ENCODE peak calls at places on chromosomes 6 and 20, in six cellular contexts. H is GM12891, S is HepG2, D is GM12878, A is H1, M is K562. C is an unnamed sample.

GRCh38 chr6:152117156-152118129 is 310.0 kb downstream of the ESR1 start:
- DNase-seq in A (no peak), S (no peak), M (no peak), H (no peak), D (no peak), C (no peak)

GRCh38 chr20:45518282-45518681 is 2.9 kb upstream of the SPINT3 start:
- DNase-seq in D (no peak), M (no peak), A (no peak), S (no peak), H (no peak), C (no peak)

GRCh38 chr6:100721256-100721655 is 159.9 kb downstream of the ASCC3 start:
- DNase-seq in M (no peak), D (no peak), S (no peak), A (no peak), H (no peak), C (no peak)

GRCh38 chr6:132128424-132128823 is 177.3 kb upstream of the CCN2 start:
- DNase-seq in D (no peak), M (no peak), H (no peak), S (no peak), A (no peak), C (no peak)

GRCh38 chr6:168158980-168159349 is 80.0 kb upstream of the FRMD1 start:
- DNase-seq in D (no peak), H (no peak), A (no peak), S (no peak), M (no peak), C (no peak)

GRCh38 chr6:72825265-72825918 is 203.5 kb downstream of the KCNQ5 start:
- DNase-seq in M (no peak), S (no peak), D (peak), H (no peak), A (no peak), C (no peak)

GRCh38 chr6:16688984-16689636 is 72.2 kb downstream of the ATXN1 start:
- DNase-seq in M (no peak), S (no peak), H (no peak), A (no peak), D (no peak), C (no peak)

GRCh38 chr6:139344186-139344963 is 30.1 kb downstream of the CITED2 start:
- DNase-seq in S (no peak), A (no peak), D (no peak), H (no peak), M (no peak), C (no peak)

GRCh38 chr6:139588076-139588639 is 213.7 kb upstream of the CITED2 start:
- DNase-seq in D (no peak), A (no peak), H (no peak), S (peak), M (peak), C (no peak)

GRCh38 chr6:32128751-32129296 is 778 bp upstream of the ATF6B start:
- DNase-seq in D (no peak), A (no peak), S (no peak), M (no peak), H (no peak), C (no peak)

GRCh38 chr6:159074866-159075265 is 30.1 kb upstream of the TAGAP start:
- DNase-seq in D (no peak), M (no peak), S (no peak), A (no peak), H (no peak), C (no peak)

GRCh38 chr20:11993886-11994466 is 76.3 kb downstream of the BTBD3 start:
- DNase-seq in A (no peak), S (no peak), D (no peak), H (no peak), M (no peak), C (no peak)

GRCh38 chr20:57899554-57899953 is 189.7 kb upstream of the PMEPA1 start:
- DNase-seq in S (no peak), H (no peak), A (no peak), M (no peak), D (no peak), C (no peak)

GRCh38 chr6:145277358-145278097 is 457.8 kb downstream of the EPM2A start:
- DNase-seq in M (no peak), H (no peak), A (no peak), D (no peak), S (no peak), C (no peak)

GRCh38 chr20:3171391-3172125 is 1.8 kb downstream of the LZTS3 start:
- DNase-seq in D (no peak), A (no peak), S (no peak), M (no peak), H (no peak), C (no peak)

GRCh38 chr6:56335733-56336132 is 88.4 kb upstream of the COL21A1 start:
- DNase-seq in D (no peak), S (no peak), H (no peak), A (no peak), M (no peak), C (no peak)

GRCh38 chr6:134464690-134465411 is 146.9 kb upstream of the SGK1 start:
- DNase-seq in D (no peak), S (no peak), M (no peak), A (no peak), H (no peak), C (no peak)

GRCh38 chr6:90295854-90296345 is 743 bp downstream of the BACH2 start:
- DNase-seq in S (no peak), D (no peak), H (peak), A (no peak), M (peak), C (peak)

GRCh38 chr6:34362909-34363713 is 29.4 kb downstream of the NUDT3 start:
- DNase-seq in A (no peak), H (peak), D (peak), S (peak), M (no peak), C (peak)

GRCh38 chr6:366972-367794 is 24.4 kb upstream of the IRF4 start:
- DNase-seq in H (no peak), S (no peak), D (no peak), A (no peak), M (no peak), C (no peak)

GRCh38 chr6:142276256-142276655 is 25.6 kb upstream of the ADGRG6 start:
- DNase-seq in A (no peak), H (no peak), S (no peak), D (no peak), M (no peak), C (no peak)

GRCh38 chr6:83055366-83055964 is 10.2 kb downstream of the UBE3D start:
- DNase-seq in M (peak), S (peak), D (no peak), H (no peak), A (no peak), C (no peak)

GRCh38 chr6:48615041-48615440 is 504.0 kb upstream of the PTCHD4 start:
- DNase-seq in A (no peak), S (no peak), M (no peak), H (no peak), D (no peak), C (no peak)

GRCh38 chr6:141610741-141611140 is 522.0 kb upstream of the GJE1 start:
- DNase-seq in D (no peak), S (peak), H (no peak), A (peak), M (no peak), C (no peak)

GRCh38 chr6:169145476-169145875 is 108.2 kb downstream of the THBS2 start:
- DNase-seq in D (no peak), H (no peak), S (no peak), M (no peak), A (no peak), C (no peak)

GRCh38 chr6:166629628-166630027 is 2.6 kb upstream of the RPS6KA2 start:
- DNase-seq in D (no peak), H (no peak), A (no peak), S (no peak), M (no peak), C (no peak)

GRCh38 chr6:75524322-75524972 is 30.8 kb upstream of the FILIP1 start:
- DNase-seq in S (peak), A (no peak), M (no peak), D (no peak), H (no peak), C (no peak)

GRCh38 chr20:3071610-3072529 is at the start of gene OXT:
- DNase-seq in A (no peak), S (no peak), D (no peak), M (no peak), H (no peak), C (no peak)

GRCh38 chr20:31770243-31770642 is 31.2 kb downstream of the TPX2 start:
- DNase-seq in H (no peak), M (no peak), S (no peak), D (no peak), A (no peak), C (no peak)

GRCh38 chr6:39755231-39755630 is 30.0 kb upstream of the KIF6 start:
- DNase-seq in A (no peak), M (no peak), S (no peak), H (no peak), D (no peak), C (no peak)

GRCh38 chr6:145704153-145704781 is 31.1 kb downstream of the EPM2A start:
- DNase-seq in M (peak), A (no peak), S (no peak), D (no peak), H (no peak), C (no peak)

GRCh38 chr20:61692476-61692875 is 373.2 kb downstream of the TAF4 start:
- DNase-seq in D (no peak), H (no peak), A (no peak), S (no peak), M (no peak), C (no peak)

GRCh38 chr20:49282584-49283171 is 4.8 kb upstream of the ZNFX1 start:
- DNase-seq in D (no peak), M (no peak), S (no peak), A (no peak), H (no peak), C (no peak)

GRCh38 chr6:251920-252319 is 40.4 kb upstream of the DUSP22 start:
- DNase-seq in D (peak), S (no peak), H (no peak), A (no peak), M (no peak), C (no peak)

GRCh38 chr6:32369678-32370077 is 2.0 kb downstream of the TSBP1 start:
- DNase-seq in S (no peak), A (no peak), H (no peak), D (no peak), M (no peak), C (no peak)

GRCh38 chr6:153024401-153025017 is 22.0 kb upstream of the MTRF1L start:
- DNase-seq in H (peak), D (peak), S (peak), M (peak), A (peak), C (peak)

GRCh38 chr6:159983641-159984080 is 14.8 kb downstream of the IGF2R start:
- DNase-seq in A (no peak), M (no peak), D (no peak), S (no peak), H (no peak), C (no peak)

GRCh38 chr20:63025534-63026331 is 19.0 kb upstream of the BHLHE23 start:
- DNase-seq in D (no peak), A (no peak), M (no peak), H (no peak), S (no peak), C (no peak)

GRCh38 chr20:9071976-9072726 is 3.3 kb downstream of the PLCB4 start:
- DNase-seq in H (no peak), M (no peak), A (no peak), D (no peak), S (no peak), C (no peak)

GRCh38 chr20:16350465-16350864 is 222.8 kb downstream of the KIF16B start:
- DNase-seq in D (no peak), M (no peak), A (no peak), S (no peak), H (no peak), C (no peak)
- TF ChIP-seq TAF1 in D (no peak), M (no peak), A (no peak), S (no peak), H (no peak), C (no peak)

GRCh38 chr6:85436408-85436807 is 13.5 kb upstream of the NT5E start:
- DNase-seq in S (no peak), H (no peak), M (no peak), A (no peak), D (no peak), C (no peak)
- TF ChIP-seq POLR2AphosphoS5 in S (no peak), H (no peak), M (no peak), A (no peak), D (no peak), C (no peak)

DNA sequence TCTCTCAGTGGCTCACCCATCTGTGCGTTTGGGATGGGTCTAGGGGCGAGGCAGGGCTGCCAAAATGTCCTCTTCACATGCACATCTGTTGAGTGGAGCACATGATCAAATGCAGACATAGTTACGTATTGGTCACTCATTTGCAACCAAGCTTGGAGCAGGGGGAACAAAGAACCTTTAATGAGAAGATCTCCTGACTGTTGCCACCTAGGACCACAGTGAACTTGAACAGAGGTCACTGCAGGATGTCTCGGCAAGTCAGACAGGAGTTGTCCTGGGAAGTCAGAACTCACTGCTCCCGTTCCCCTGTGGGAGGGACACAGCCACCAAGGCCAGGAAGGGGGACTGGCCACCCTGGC is 73.4 kb downstream of the SSR1 start:
- DNase-seq in A (no peak), M (no peak), S (peak), H (no peak), D (no peak), C (no peak)
- TF ChIP-seq POLR2A in A (no peak), M (no peak), S (no peak), H (no peak), D (no peak), C (no peak)

DNA sequence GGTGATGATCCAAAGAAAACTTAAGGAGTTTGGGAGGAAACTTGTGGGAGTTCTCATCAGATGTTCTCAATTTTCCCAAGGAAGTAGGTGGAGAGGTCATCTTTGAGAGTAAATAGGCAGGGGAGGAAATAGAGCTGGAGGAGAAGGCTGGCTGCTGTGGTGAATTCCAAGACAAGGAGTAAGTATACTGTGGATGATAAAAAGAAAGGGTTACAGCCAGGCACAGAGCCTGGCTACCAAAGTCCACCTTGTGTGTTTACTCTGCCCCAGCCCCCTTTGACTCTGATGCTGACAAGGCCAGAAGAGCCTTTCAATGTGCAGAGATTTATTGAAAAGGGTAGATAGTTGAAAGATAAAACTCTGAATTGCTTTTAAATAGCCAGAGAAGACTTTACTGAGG is 182.4 kb upstream of the JAG1 start:
- DNase-seq in H (no peak), S (peak), M (no peak), A (no peak), D (no peak), C (no peak)
- TF ChIP-seq TAF1 in H (no peak), S (no peak), M (no peak), A (no peak), D (no peak), C (no peak)

GRCh38 chr20:34705008-34705382 is 851 bp downstream of the TP53INP2 start:
- DNase-seq in S (no peak), A (no peak), M (no peak), D (no peak), H (no peak), C (no peak)

GRCh38 chr20:34703573-34704176 is 469 bp upstream of the TP53INP2 start:
- DNase-seq in M (peak), D (no peak), S (peak), H (no peak), A (no peak), C (no peak)

GRCh38 chr20:34703061-34703572 is 1.0 kb upstream of the TP53INP2 start:
- DNase-seq in D (no peak), M (no peak), H (no peak), S (no peak), A (no peak), C (no peak)

GRCh38 chr20:34705383-34706021 is 1.4 kb downstream of the TP53INP2 start:
- DNase-seq in S (peak), H (no peak), D (no peak), M (peak), A (no peak), C (no peak)

DNA sequence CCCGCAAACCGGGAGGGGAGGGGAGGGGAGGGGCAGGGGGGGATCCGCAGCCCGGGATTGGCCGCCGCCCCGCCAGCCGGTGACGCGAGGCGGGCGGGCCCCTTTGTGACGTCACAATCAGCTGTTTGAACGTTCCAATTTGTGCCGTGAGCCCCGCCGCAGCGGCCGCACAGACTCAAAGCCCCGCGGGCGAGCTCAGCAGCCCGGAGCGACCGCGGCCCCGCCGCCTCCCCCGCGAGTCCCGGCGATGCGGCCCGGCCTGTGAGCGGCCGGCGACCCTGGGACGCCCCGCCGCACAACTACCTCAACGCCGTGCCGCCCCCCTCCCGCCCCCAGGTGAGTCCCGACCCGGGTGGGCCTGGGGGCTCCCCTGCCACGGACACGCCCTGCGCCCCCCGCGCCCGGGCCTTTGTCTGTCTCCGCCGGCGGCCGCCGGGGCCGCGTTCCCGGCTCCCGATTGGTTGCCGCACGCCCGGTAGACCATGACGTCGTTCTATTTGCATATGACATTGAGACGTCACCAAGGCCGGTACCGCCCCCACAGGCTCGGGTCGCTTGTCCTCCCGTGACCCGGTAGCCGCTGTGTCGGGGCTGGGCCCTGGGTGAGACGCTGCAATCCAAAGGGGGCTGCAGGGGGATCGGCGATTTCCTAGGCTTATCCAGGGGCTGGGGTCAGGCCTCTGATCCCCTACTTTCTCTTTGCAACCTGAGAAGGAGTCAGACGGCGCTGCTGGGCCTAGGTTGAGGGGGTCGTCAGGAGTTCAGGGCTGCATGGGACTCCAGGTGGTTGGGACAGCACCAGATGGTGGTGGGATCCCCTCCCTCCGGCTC is at the start of gene TP53INP2:
- DNase-seq in A (no peak), M (peak), D (no peak), S (peak), H (peak), C (peak)
- TF ChIP-seq POLR2AphosphoS5 in A (peak), M (no peak), D (peak), S (peak), H (peak), C (no peak)

GRCh38 chr6:44527961-44528644 is 140.6 kb downstream of the CDC5L start:
- DNase-seq in D (no peak), M (no peak), H (no peak), S (no peak), A (no peak), C (no peak)

GRCh38 chr6:44525761-44526351 is 138.3 kb downstream of the CDC5L start:
- DNase-seq in A (no peak), H (no peak), D (no peak), S (no peak), M (no peak), C (no peak)

GRCh38 chr6:44527191-44527960 is 139.9 kb downstream of the CDC5L start:
- DNase-seq in S (no peak), A (no peak), D (no peak), M (no peak), H (no peak), C (no peak)

GRCh38 chr6:44524491-44525227 is 137.2 kb downstream of the CDC5L start:
- DNase-seq in M (no peak), D (no peak), A (no peak), H (no peak), S (no peak), C (no peak)

GRCh38 chr6:44522871-44523270 is 135.4 kb downstream of the CDC5L start:
- DNase-seq in S (no peak), D (no peak), H (no peak), M (no peak), A (no peak), C (no peak)
- TF ChIP-seq POLR2A in S (no peak), D (no peak), H (no peak), M (no peak), A (no peak), C (no peak)

GRCh38 chr6:26538936-26539615 is 910 bp downstream of the HMGN4 start:
- DNase-seq in A (no peak), S (no peak), M (no peak), H (no peak), D (no peak), C (no peak)

GRCh38 chr6:26537846-26538571 is at the start of gene HMGN4:
- DNase-seq in A (no peak), S (peak), H (peak), M (peak), D (peak), C (peak)

GRCh38 chr6:26536571-26537159 is 1.5 kb upstream of the HMGN4 start:
- DNase-seq in S (peak), D (no peak), H (no peak), M (no peak), A (no peak), C (no peak)

GRCh38 chr6:26537160-26537845 is 863 bp upstream of the HMGN4 start:
- DNase-seq in S (peak), D (peak), M (peak), H (no peak), A (no peak), C (peak)

DNA sequence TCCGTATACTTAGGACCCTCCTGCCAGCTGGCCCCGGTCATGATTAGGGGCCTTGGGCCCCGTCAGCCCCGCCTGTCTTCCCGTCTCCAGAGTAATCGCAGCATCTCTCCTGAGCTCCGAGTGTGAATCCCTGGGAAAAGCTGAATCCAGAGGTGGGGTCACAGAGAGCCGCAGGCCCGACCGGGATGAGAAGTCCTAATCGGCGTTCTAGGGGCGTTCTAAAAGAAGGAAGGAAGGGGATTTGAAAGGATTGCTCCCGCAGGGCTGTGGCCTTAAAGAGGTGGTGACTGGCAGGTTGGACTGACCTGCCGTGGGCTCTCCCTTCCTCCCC is 371 bp downstream of the HMGN4 start:
- DNase-seq in D (no peak), H (no peak), A (no peak), M (no peak), S (no peak), C (no peak)
- TF ChIP-seq TAF1 in D (no peak), H (no peak), A (no peak), M (no peak), S (peak), C (no peak)